ENCODE peak calls at places on chromosome 7, in seven cellular contexts. S is neuronal stem cell, Y is IMR-90, G is trophoblast cell, F is H9, M is mesendoderm, A is H1. L is an unnamed sample.

GRCh38 chr7:156667110-156667436 is 26.5 kb downstream of the RNF32 start:
- DNase-seq in S (no peak), Y (no peak), G (no peak), F (no peak), M (peak; percentile 35), A (no peak), L (no peak)

GRCh38 chr7:45988405-45989057 is 67.5 kb upstream of the IGFBP3 start:
- DNase-seq in S (no peak), Y (no peak), G (peak; percentile 90), F (no peak), M (no peak), A (no peak), L (no peak)

GRCh38 chr7:125279956-125280355 is 350.3 kb upstream of the POT1 start:
- DNase-seq in S (no peak), Y (no peak), G (no peak), F (no peak), M (peak; percentile 31), A (no peak), L (no peak)

GRCh38 chr7:118517275-118517674 is 292.8 kb downstream of the ANKRD7 start:
- DNase-seq in S (no peak), Y (no peak), G (no peak), F (no peak), M (peak; percentile 51), A (no peak), L (peak; percentile 31)

GRCh38 chr7:17671956-17672355 is 268.3 kb downstream of the SNX13 start:
- DNase-seq in S (no peak), Y (no peak), G (no peak), F (no peak), M (no peak), A (no peak), L (no peak)

GRCh38 chr7:29988391-29989256 is 977 bp downstream of the SCRN1 start:
- DNase-seq in S (peak; percentile 26), Y (peak; percentile 73), G (no peak), F (peak; percentile 68), M (peak; percentile 89), A (peak; percentile 61), L (peak; percentile 91)

GRCh38 chr7:17651296-17651695 is 289.0 kb downstream of the SNX13 start:
- DNase-seq in S (no peak), Y (peak; percentile 8), G (no peak), F (no peak), M (no peak), A (no peak), L (no peak)

GRCh38 chr7:158740013-158740656 is 35.5 kb upstream of the NCAPG2 start:
- DNase-seq in S (no peak), Y (peak; percentile 91), G (peak; percentile 80), F (no peak), M (no peak), A (peak; percentile 40), L (peak; percentile 94)

GRCh38 chr7:144497296-144497695 is 93.8 kb upstream of the NOBOX start:
- DNase-seq in S (no peak), Y (no peak), G (no peak), F (no peak), M (no peak), A (no peak), L (no peak)

GRCh38 chr7:41702635-41703371 is at the start of gene INHBA:
- DNase-seq in S (no peak), Y (peak; percentile 98), G (peak; percentile 21), F (no peak), M (no peak), A (no peak), L (peak; percentile 89)

GRCh38 chr7:144100607-144101006 is 8.8 kb upstream of the OR2A2 start:
- DNase-seq in S (no peak), Y (no peak), G (peak; percentile 20), F (no peak), M (no peak), A (no peak), L (no peak)

GRCh38 chr7:93055543-93056107 is 62.2 kb downstream of the SAMD9 start:
- DNase-seq in S (no peak), Y (peak; percentile 62), G (no peak), F (no peak), M (peak; percentile 40), A (no peak), L (peak; percentile 58)

GRCh38 chr7:67653856-67654442 is 657.3 kb downstream of the TYW1 start:
- DNase-seq in S (no peak), Y (no peak), G (no peak), F (no peak), M (no peak), A (no peak), L (no peak)

GRCh38 chr7:34389332-34390078 is 268.5 kb upstream of the NPSR1 start:
- DNase-seq in S (no peak), Y (no peak), G (no peak), F (peak; percentile 29), M (peak; percentile 63), A (no peak), L (no peak)

GRCh38 chr7:122885583-122886356 is 490 bp downstream of the CADPS2 start:
- DNase-seq in S (peak; percentile 32), Y (no peak), G (peak; percentile 1), F (peak; percentile 50), M (peak; percentile 76), A (peak; percentile 73), L (peak; percentile 67)

GRCh38 chr7:152056621-152057274 is 31.3 kb downstream of the GALNT11 start:
- DNase-seq in S (no peak), Y (no peak), G (no peak), F (no peak), M (no peak), A (no peak), L (no peak)

GRCh38 chr7:150556521-150557138 is 10.6 kb upstream of the GIMAP4 start:
- DNase-seq in S (no peak), Y (no peak), G (no peak), F (no peak), M (no peak), A (no peak), L (no peak)

GRCh38 chr7:139526578-139527544 is 3.4 kb downstream of the CLEC2L start:
- DNase-seq in S (no peak), Y (peak; percentile 98), G (no peak), F (no peak), M (no peak), A (no peak), L (peak; percentile 95)

GRCh38 chr7:4962872-4963775 is 4.1 kb upstream of the MMD2 start:
- DNase-seq in S (no peak), Y (no peak), G (no peak), F (no peak), M (no peak), A (no peak), L (no peak)

GRCh38 chr7:55308186-55308929 is 56.8 kb upstream of the LANCL2 start:
- DNase-seq in S (no peak), Y (peak; percentile 87), G (peak; percentile 92), F (no peak), M (peak; percentile 57), A (no peak), L (peak; percentile 41)
- H3K23ac ChIP-seq in S (no peak overlapping the region), Y (peak overlapping the region; percentile 32), G (no peak overlapping the region), F (no peak overlapping the region), M (no peak overlapping the region), A (no peak overlapping the region), L (no peak overlapping the region)

DNA sequence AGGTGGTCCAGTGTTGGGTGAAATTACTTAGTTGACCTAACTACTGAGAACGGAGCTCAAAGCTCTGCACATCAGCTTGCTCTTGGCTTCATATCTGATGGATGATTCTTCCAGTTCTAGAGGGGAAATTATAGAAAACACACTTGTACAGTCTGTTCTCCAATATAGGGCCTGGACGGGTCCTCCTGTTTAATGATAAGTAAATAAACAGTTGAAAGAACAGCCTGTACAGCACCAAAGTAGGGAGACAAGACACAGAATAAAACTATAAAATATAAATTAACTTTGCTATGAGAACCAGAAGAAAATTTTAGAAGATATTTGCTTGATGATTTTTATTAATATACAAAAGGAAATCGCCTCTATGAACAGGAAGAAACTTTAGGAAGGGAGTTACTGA is 271.7 kb downstream of the STK31 start:
- DNase-seq in S (no peak), Y (no peak), G (no peak), F (no peak), M (no peak), A (no peak), L (no peak)
- H3K23ac ChIP-seq in S (no peak overlapping the region), Y (no peak overlapping the region), G (no peak overlapping the region), F (no peak overlapping the region), M (no peak overlapping the region), A (no peak overlapping the region), L (no peak overlapping the region)

GRCh38 chr7:65925040-65925439 is 52.2 kb downstream of the VKORC1L1 start:
- DNase-seq in S (no peak), Y (no peak), G (no peak), F (no peak), M (no peak), A (no peak), L (no peak)

GRCh38 chr7:65926588-65926987 is 53.7 kb downstream of the VKORC1L1 start:
- DNase-seq in S (no peak), Y (no peak), G (no peak), F (no peak), M (no peak), A (no peak), L (no peak)

GRCh38 chr7:65927489-65928448 is 54.2 kb downstream of the GUSB start:
- DNase-seq in S (no peak), Y (no peak), G (no peak), F (no peak), M (peak; percentile 18), A (no peak), L (no peak)

GRCh38 chr7:65923321-65923720 is 50.4 kb downstream of the VKORC1L1 start:
- DNase-seq in S (no peak), Y (no peak), G (no peak), F (no peak), M (no peak), A (no peak), L (no peak)

DNA sequence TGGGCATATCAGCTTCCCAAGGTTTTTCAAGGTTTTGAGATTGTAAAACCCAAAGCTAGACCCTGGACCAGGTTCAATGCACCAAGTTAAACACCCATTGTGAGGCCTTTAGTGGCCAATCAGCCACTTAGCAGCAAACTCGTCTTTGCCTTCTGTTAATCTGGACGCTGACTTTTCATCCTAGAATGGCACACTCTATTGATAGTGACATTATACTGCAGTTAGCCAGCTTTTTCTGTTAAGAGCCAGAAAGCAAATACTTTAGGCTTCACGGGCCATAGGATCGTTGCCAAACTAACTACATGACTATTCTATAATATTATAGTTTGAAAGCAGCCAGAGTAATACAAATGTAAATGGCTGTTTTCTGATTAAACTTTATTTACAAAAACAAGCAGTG is 51.3 kb downstream of the VKORC1L1 start:
- DNase-seq in S (no peak), Y (no peak), G (no peak), F (no peak), M (no peak), A (no peak), L (no peak)
- H3K23ac ChIP-seq in S (no peak overlapping the region), Y (no peak overlapping the region), G (no peak overlapping the region), F (no peak overlapping the region), M (no peak overlapping the region), A (no peak overlapping the region), L (no peak overlapping the region)

GRCh38 chr7:134875867-134876266 is 96.4 kb downstream of the CALD1 start:
- DNase-seq in S (no peak), Y (peak; percentile 80), G (no peak), F (no peak), M (no peak), A (no peak), L (peak; percentile 78)

GRCh38 chr7:134874407-134874806 is 95.0 kb downstream of the CALD1 start:
- DNase-seq in S (no peak), Y (no peak), G (no peak), F (no peak), M (no peak), A (no peak), L (no peak)

GRCh38 chr7:134870781-134871180 is 91.3 kb downstream of the CALD1 start:
- DNase-seq in S (no peak), Y (no peak), G (no peak), F (no peak), M (no peak), A (no peak), L (no peak)

GRCh38 chr7:134870156-134870555 is 90.7 kb downstream of the CALD1 start:
- DNase-seq in S (no peak), Y (no peak), G (no peak), F (no peak), M (no peak), A (no peak), L (no peak)

GRCh38 chr7:134873253-134873652 is 93.8 kb downstream of the CALD1 start:
- DNase-seq in S (no peak), Y (peak; percentile 47), G (no peak), F (no peak), M (no peak), A (no peak), L (peak; percentile 80)
- H3K23ac ChIP-seq in S (no peak overlapping the region), Y (no peak overlapping the region), G (no peak overlapping the region), F (no peak overlapping the region), M (no peak overlapping the region), A (no peak overlapping the region), L (no peak overlapping the region)

L was measured in mesenchymal stem cell.